ENCODE peak calls at places on chromosome 4, in ten cellular contexts. V, F, E, C, Z, A, G, L, Q and O are unnamed samples.

GRCh38 chr4:62449538-62449937 is 1249.4 kb downstream of the ADGRL3 start:
- DNase-seq in V (no peak), F (no peak), E (no peak), A (no peak), L (no peak), Q (no peak), C (no peak), Z (no peak), G (no peak), O (no peak)

GRCh38 chr4:74543247-74543670 is 98.3 kb downstream of the AREG start:
- DNase-seq in Z (no peak), A (no peak), G (no peak), V (no peak), Q (no peak), C (no peak), L (no peak), E (no peak), F (no peak), O (no peak)

GRCh38 chr4:35151816-35152572 is 1092.3 kb downstream of the ARAP2 start:
- DNase-seq in L (no peak), A (no peak), V (peak), E (no peak), Q (peak), Z (peak), C (peak), G (no peak), F (no peak), O (no peak)

GRCh38 chr4:29571322-29571721 is 1148.8 kb upstream of the PCDH7 start:
- DNase-seq in F (no peak), G (no peak), V (no peak), Q (no peak), E (no peak), C (no peak), A (no peak), Z (no peak), L (no peak), O (no peak)

GRCh38 chr4:37892641-37893040 is 1.8 kb downstream of the TBC1D1 start:
- DNase-seq in V (no peak), Q (no peak), C (no peak), Z (no peak), F (no peak), A (no peak), G (peak), L (no peak), E (no peak), O (no peak)

GRCh38 chr4:10063544-10064300 is 42.4 kb upstream of the SLC2A9 start:
- DNase-seq in Z (peak), E (peak), G (peak), Q (peak), A (peak), F (peak), C (peak), L (peak), V (peak), O (no peak)

GRCh38 chr4:188986271-188986689 is 847.0 kb downstream of the TRIML1 start:
- DNase-seq in A (no peak), Z (peak), L (no peak), C (no peak), G (no peak), Q (peak), F (no peak), E (no peak), V (peak), O (no peak)

GRCh38 chr4:55851885-55852284 is 1.6 kb upstream of the EXOC1 start:
- DNase-seq in G (no peak), F (no peak), Q (no peak), C (no peak), V (no peak), E (no peak), A (no peak), L (no peak), Z (no peak), O (no peak)

GRCh38 chr4:181952478-181952877 is 290.7 kb upstream of the TENM3 start:
- DNase-seq in Z (peak), V (peak), A (no peak), F (no peak), L (no peak), G (no peak), C (no peak), Q (peak), E (peak), O (no peak)

GRCh38 chr4:159096434-159096833 is 6.4 kb upstream of the RAPGEF2 start:
- DNase-seq in F (no peak), C (no peak), E (no peak), Z (no peak), A (no peak), L (no peak), Q (no peak), G (no peak), V (no peak), O (no peak)

GRCh38 chr4:114807759-114808404 is 209.3 kb downstream of the UGT8 start:
- DNase-seq in V (peak), Z (peak), A (no peak), F (no peak), Q (peak), L (no peak), C (peak), G (no peak), E (no peak), O (no peak)

GRCh38 chr4:26420438-26420837 is 69.8 kb downstream of the CCKAR start:
- DNase-seq in L (no peak), Q (no peak), V (no peak), A (no peak), F (no peak), G (no peak), E (no peak), C (no peak), Z (peak), O (no peak)

GRCh38 chr4:77820836-77821561 is 1.8 kb upstream of the CNOT6L start:
- DNase-seq in Q (no peak), Z (no peak), G (no peak), C (no peak), L (no peak), A (no peak), V (no peak), F (no peak), E (no peak), O (no peak)

GRCh38 chr4:13193662-13194061 is 290.5 kb downstream of the RAB28 start:
- DNase-seq in Q (peak), L (no peak), A (no peak), F (no peak), Z (no peak), E (no peak), V (no peak), C (no peak), G (no peak), O (no peak)

GRCh38 chr4:85828295-85828910 is 353.5 kb downstream of the ARHGAP24 start:
- DNase-seq in L (no peak), G (no peak), Z (no peak), C (no peak), E (no peak), Q (no peak), F (no peak), V (no peak), A (no peak), O (no peak)

GRCh38 chr4:107997001-107997788 is 7.5 kb downstream of the HADH start:
- DNase-seq in F (no peak), Q (no peak), L (peak), A (peak), C (no peak), V (no peak), Z (peak), G (peak), E (peak), O (no peak)

GRCh38 chr4:139200506-139200905 is 23.5 kb upstream of the ELF2 start:
- DNase-seq in C (no peak), E (no peak), Z (no peak), V (no peak), A (no peak), Q (no peak), G (no peak), L (no peak), F (no peak), O (no peak)

GRCh38 chr4:69120869-69121268 is 24.6 kb downstream of the UGT2B7 start:
- DNase-seq in F (no peak), A (no peak), V (no peak), Q (no peak), C (no peak), E (no peak), L (no peak), G (no peak), Z (no peak), O (no peak)

GRCh38 chr4:69116645-69117321 is 20.5 kb downstream of the UGT2B7 start:
- DNase-seq in G (no peak), L (no peak), Q (no peak), F (no peak), C (no peak), E (no peak), V (no peak), Z (peak), A (no peak), O (no peak)

GRCh38 chr4:69115851-69116213 is 19.6 kb downstream of the UGT2B7 start:
- DNase-seq in Z (no peak), A (no peak), E (no peak), V (no peak), G (no peak), Q (no peak), L (no peak), F (no peak), C (no peak), O (no peak)
- H3K27ac ChIP-seq in Z (no peak), A (no peak), E (no peak), V (no peak), G (no peak), Q (no peak), L (no peak), F (no peak), C (no peak), O (no peak)

DNA sequence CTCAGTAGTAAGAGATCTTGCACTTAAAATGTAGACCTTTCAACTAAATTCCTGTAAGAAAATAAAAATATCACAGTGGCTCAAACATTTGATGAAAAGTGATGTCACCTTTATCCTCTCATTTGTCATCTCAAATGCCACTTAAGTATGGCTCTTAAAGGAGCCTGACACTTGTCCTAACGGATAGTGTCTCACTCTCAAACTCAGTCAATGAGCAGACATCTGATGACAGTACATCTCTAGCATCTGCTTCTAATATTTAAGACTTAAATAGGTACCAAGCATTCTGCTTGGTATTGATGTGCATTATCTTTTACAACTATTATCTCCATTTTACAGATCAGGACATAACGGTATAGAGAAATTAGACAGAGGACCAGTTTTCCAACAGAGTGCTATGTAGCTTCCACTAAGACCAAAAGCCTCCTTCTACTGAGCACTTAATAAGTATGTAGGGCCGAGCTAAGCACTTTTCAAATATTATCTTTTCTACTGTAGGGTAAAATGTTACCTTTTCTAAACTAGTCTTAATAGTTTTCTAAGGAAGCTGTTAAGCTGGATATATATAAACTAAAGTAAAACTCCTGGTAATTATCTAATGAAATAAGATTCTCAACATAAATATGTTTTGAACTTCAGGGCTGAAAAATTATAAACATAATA is 110.2 kb downstream of the PDE5A start:
- DNase-seq in V (no peak), Q (no peak), C (no peak), Z (no peak), L (no peak), G (no peak), F (no peak), A (no peak), E (no peak), O (no peak)
- H3K27ac ChIP-seq in V (no peak), Q (no peak), C (no peak), Z (no peak), L (peak), G (peak), F (peak), A (no peak), E (no peak), O (no peak)

DNA sequence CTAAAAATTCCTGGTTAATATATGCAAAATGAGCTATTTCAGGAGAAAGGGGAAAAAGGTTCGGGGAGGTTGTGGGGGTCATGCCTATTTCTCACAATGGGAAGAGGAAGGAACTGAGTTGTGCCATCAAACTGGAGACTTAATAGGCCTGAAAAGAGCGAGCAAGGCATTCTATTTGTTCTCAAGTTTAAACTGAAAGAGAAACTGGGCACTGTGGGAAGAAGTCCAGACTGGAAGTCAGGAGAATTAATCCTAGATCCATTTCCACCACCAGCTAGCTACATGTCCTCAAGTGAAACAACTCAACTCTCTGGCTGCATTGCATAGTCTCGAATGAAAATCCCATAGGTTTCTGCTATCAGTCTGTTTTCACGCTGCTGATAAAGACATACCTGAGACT is 50.6 kb downstream of the PPARGC1A start:
- DNase-seq in L (no peak), G (no peak), F (no peak), C (no peak), A (no peak), Q (no peak), V (no peak), E (no peak), Z (no peak), O (no peak)
- H3K27ac ChIP-seq in L (no peak), G (no peak), F (no peak), C (no peak), A (peak), Q (no peak), V (no peak), E (no peak), Z (no peak), O (no peak)

DNA sequence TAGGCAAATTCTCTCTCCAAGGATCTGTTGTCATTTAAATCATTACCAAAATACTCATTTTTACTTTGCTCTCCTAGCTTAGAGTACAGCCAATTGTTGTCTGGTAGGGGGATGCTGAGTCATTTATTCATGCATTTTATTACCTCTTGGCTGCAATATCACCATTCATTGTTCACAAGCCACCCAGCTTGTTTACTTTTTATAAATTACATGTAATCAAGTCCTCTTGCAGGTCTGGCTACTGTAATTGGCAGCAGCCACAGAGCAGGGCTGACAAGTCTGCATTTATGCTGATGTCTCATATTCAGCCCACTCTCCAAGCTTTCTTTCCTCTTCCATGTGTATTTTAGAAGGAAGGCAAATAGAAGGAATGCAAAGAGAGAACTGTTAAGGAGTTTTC is 15.4 kb downstream of the GAB1 start:
- DNase-seq in Q (no peak), A (no peak), G (no peak), Z (no peak), L (no peak), C (no peak), E (no peak), V (no peak), F (no peak), O (no peak)
- H3K27ac ChIP-seq in Q (no peak), A (peak), G (peak), Z (no peak), L (peak), C (no peak), E (no peak), V (peak), F (peak), O (peak)

GRCh38 chr4:135122457-135122856 is 920.9 kb upstream of the PABPC4L start:
- DNase-seq in Z (no peak), L (no peak), G (no peak), E (no peak), A (no peak), C (no peak), Q (no peak), F (no peak), V (no peak), O (no peak)

GRCh38 chr4:135124196-135124595 is 922.6 kb upstream of the PABPC4L start:
- DNase-seq in C (no peak), L (no peak), V (no peak), E (no peak), G (no peak), A (no peak), F (no peak), Z (no peak), Q (no peak), O (no peak)

GRCh38 chr4:135123632-135124031 is 922.0 kb upstream of the PABPC4L start:
- DNase-seq in V (no peak), Q (no peak), C (no peak), Z (no peak), L (no peak), G (no peak), F (no peak), A (no peak), E (no peak), O (no peak)

GRCh38 chr4:135120190-135120589 is 918.6 kb upstream of the PABPC4L start:
- DNase-seq in L (no peak), A (no peak), F (no peak), V (no peak), Q (no peak), Z (peak), G (no peak), E (no peak), C (no peak), O (no peak)
- H3K27ac ChIP-seq in L (no peak), A (no peak), F (no peak), V (no peak), Q (no peak), Z (no peak), G (no peak), E (no peak), C (no peak), O (no peak)